ENCODE peak calls at places on chromosomes 13 and 19, in five cellular contexts. J, F, P, B and U are unnamed samples.

GRCh38 chr19:39248806-39249205 is at the start of gene IFNL4:
- DNase-seq in J (no peak), F (no peak), P (no peak), B (no peak), U (no peak)

GRCh38 chr19:52997975-52998374 is 15.7 kb upstream of the ERVV-1 start:
- DNase-seq in J (no peak), F (no peak), P (no peak), B (no peak), U (no peak)

GRCh38 chr19:30719991-30720329 is 347.8 kb downstream of the ZNF536 start:
- DNase-seq in J (peak; percentile 20), F (no peak), P (no peak), B (no peak), U (peak; percentile 44)

GRCh38 chr13:50426932-50427331 is 411.7 kb downstream of the KCNRG start:
- DNase-seq in J (no peak), F (no peak), P (no peak), B (no peak), U (no peak)

GRCh38 chr19:50276370-50277063 is 52.7 kb downstream of the KCNC3 start:
- DNase-seq in J (no peak), F (no peak), P (no peak), B (no peak), U (no peak)

GRCh38 chr13:75647126-75647784 is 11.1 kb downstream of the LMO7 start:
- DNase-seq in J (peak; percentile 61), F (no peak), P (no peak), B (peak; percentile 43), U (no peak)

GRCh38 chr19:48650974-48651681 is 5.1 kb upstream of the CA11 start:
- DNase-seq in J (no peak), F (no peak), P (no peak), B (no peak), U (no peak)

GRCh38 chr13:91368676-91369425 is 21.4 kb downstream of the MIR17HG start:
- DNase-seq in J (no peak), F (peak; percentile 31), P (no peak), B (no peak), U (no peak)

GRCh38 chr19:11195169-11195568 is 2.2 kb downstream of the KANK2 start:
- DNase-seq in J (no peak), F (no peak), P (peak; percentile 54), B (no peak), U (no peak)

DNA sequence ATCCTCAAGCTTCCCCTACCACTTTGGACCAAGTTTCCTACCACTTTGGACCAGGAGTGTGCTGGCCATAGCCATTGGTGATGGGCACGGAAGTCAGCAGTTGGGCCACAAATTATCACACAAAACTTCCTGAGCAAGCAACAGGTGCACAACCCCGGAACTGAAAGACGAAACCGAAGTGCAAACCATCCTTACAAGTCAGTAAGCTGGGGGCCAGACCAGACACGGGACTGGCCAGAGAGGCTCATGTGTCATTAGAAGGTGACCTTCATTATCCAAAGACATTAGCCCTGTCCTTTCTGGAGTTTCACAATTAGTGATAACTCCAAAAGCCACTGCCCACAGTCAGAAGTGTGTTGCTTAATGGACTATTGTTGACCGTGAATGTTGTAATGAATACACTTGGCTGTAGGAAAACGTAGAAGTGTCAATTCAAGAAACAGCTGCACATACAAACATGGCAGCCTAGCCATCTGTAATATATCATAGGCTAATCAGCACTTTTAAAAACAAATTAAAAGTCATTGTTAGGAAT is 244.1 kb upstream of the IRS2 start:
- DNase-seq in J (no peak), F (no peak), P (no peak), B (no peak), U (no peak)
- H3K4me3 ChIP-seq in J (no peak overlapping the region), F (no peak overlapping the region), P (no peak overlapping the region), B (no peak overlapping the region), U (no peak overlapping the region)

GRCh38 chr13:111511805-111512504 is 191.5 kb downstream of the TEX29 start:
- DNase-seq in J (no peak), F (peak; percentile 48), P (peak; percentile 40), B (no peak), U (no peak)
- H3K4me3 ChIP-seq in J (no peak overlapping the region), F (no peak overlapping the region), P (no peak overlapping the region), B (no peak overlapping the region), U (no peak overlapping the region)

GRCh38 chr13:52348983-52349780 is 56.8 kb downstream of the THSD1 start:
- DNase-seq in J (peak; percentile 80), F (peak; percentile 46), P (no peak), B (peak; percentile 98), U (no peak)

GRCh38 chr13:52345048-52345447 is 60.9 kb downstream of the THSD1 start:
- DNase-seq in J (no peak), F (peak; percentile 24), P (no peak), B (peak; percentile 71), U (no peak)

GRCh38 chr13:52345631-52346251 is 60.2 kb downstream of the THSD1 start:
- DNase-seq in J (no peak), F (no peak), P (no peak), B (peak; percentile 5), U (no peak)

GRCh38 chr13:52348081-52348480 is 57.9 kb downstream of the THSD1 start:
- DNase-seq in J (peak; percentile 94), F (peak; percentile 82), P (no peak), B (peak; percentile 26), U (no peak)

GRCh38 chr13:52344108-52344507 is 61.9 kb downstream of the THSD1 start:
- DNase-seq in J (peak; percentile 76), F (no peak), P (no peak), B (peak; percentile 20), U (no peak)
- H3K4me3 ChIP-seq in J (peak overlapping the region; percentile 33), F (no peak overlapping the region), P (no peak overlapping the region), B (no peak overlapping the region), U (no peak overlapping the region)

DNA sequence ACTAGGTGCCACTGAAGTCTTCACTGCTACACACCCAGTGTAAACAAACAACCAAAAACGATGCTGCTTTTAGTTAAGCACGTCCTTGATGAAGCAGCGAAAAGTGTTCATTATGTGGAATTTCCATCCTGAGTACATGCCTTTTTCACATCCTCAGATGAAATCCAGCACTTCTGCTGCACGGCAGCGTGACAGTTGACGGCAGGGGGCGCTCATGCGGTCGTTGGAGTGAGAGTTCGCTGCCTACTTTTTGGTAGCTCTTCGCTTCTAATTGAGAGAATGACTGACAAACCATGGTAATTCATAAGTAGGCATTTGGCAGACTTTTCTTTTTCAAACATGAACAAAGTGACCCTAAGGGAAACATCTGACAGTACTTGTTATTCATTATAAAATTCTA is 1124.9 kb downstream of the EFNB2 start:
- DNase-seq in J (peak; percentile 52), F (no peak), P (no peak), B (peak; percentile 66), U (peak; percentile 70)
- H3K4me3 ChIP-seq in J (peak overlapping the region; percentile 19), F (no peak overlapping the region), P (no peak overlapping the region), B (peak overlapping the region; percentile 10), U (no peak overlapping the region)

GRCh38 chr19:18650468-18651001 is 13.7 kb downstream of the KLHL26 start:
- DNase-seq in J (peak; percentile 70), F (peak; percentile 85), P (peak; percentile 72), B (no peak), U (no peak)

GRCh38 chr19:18650048-18650435 is 13.2 kb downstream of the KLHL26 start:
- DNase-seq in J (peak; percentile 33), F (peak; percentile 59), P (peak; percentile 55), B (no peak), U (no peak)

GRCh38 chr19:18647807-18648206 is 11.0 kb downstream of the KLHL26 start:
- DNase-seq in J (no peak), F (no peak), P (no peak), B (no peak), U (no peak)

GRCh38 chr19:18648971-18649310 is 12.1 kb downstream of the KLHL26 start:
- DNase-seq in J (no peak), F (peak; percentile 48), P (no peak), B (no peak), U (no peak)

DNA sequence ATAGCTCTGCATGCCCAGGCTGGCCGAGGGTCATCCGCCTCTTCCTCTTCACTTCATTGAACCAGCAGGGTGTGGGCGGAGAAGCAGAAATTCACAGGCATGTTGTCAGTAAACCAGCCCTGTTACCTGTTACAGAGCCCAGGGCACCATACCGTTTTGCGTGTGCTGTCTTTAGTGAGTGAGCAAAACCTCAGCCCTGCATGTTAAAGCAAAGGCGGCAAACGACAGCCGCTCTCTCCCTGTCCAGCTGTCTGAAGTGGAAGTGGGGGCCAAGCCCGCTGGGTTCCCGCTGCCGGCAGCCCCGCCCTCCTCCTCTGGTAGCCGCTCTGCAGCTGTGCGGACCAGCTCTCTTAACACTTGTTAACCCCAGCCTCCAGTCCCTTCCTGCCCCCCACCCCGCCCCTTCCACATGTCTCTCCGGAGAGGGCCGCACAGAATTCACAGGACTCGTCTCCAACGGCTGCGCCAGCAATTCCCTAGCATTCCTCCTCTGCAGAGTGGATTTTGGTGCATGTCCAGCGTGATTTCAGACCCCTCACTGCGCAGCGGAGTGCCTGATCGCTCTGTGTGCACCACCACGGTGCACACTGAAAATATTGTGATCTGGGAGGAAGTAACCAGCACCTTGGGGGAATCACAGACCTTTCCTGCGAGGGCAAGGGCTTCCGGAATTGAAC is 12.7 kb downstream of the KLHL26 start:
- DNase-seq in J (peak; percentile 32), F (peak; percentile 51), P (peak; percentile 68), B (peak; percentile 71), U (peak; percentile 51)
- H3K4me3 ChIP-seq in J (no peak overlapping the region), F (no peak overlapping the region), P (no peak overlapping the region), B (no peak overlapping the region), U (no peak overlapping the region)

GRCh38 chr13:24984134-24984533 is 111.8 kb upstream of the PABPC3 start:
- DNase-seq in J (no peak), F (no peak), P (no peak), B (no peak), U (no peak)

GRCh38 chr13:24985102-24985501 is 110.8 kb upstream of the PABPC3 start:
- DNase-seq in J (no peak), F (no peak), P (no peak), B (no peak), U (no peak)

GRCh38 chr13:24986826-24987225 is 109.1 kb upstream of the PABPC3 start:
- DNase-seq in J (no peak), F (no peak), P (no peak), B (no peak), U (no peak)

GRCh38 chr13:24982333-24982999 is 113.5 kb upstream of the PABPC3 start:
- DNase-seq in J (no peak), F (no peak), P (peak; percentile 78), B (no peak), U (no peak)

GRCh38 chr13:24983094-24983493 is 112.8 kb upstream of the PABPC3 start:
- DNase-seq in J (no peak), F (no peak), P (no peak), B (no peak), U (no peak)
- H3K4me3 ChIP-seq in J (no peak overlapping the region), F (no peak overlapping the region), P (no peak overlapping the region), B (no peak overlapping the region), U (no peak overlapping the region)

DNA sequence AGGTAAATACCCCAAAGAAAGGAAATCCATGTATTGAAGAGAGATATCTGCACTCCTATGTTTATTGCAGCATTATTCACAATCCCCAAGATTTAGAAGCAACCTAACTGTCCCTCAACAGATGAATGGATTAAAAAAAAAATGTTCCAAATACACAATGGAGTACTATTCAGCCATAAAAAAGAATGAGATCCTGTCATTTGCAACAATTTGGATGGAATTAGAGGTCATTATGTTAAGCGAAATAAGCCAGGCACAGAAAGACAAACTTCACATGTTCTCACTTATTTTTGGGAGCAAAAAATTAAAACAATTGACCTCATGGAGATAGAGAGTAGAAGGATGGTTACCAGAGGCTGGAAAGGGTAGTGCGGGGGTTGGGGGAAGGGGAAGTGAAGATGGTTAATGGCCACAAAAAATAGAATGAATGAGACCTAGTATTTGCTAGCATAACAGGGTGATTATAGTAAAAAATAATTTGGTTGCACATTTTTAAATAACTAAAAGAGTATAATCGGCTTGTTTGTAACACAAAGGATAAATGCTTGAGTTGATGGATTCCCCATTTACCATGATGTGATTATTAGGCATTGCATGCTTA is 9.7 kb upstream of the ZNF709 start:
- DNase-seq in J (no peak), F (no peak), P (no peak), B (no peak), U (no peak)
- H3K4me3 ChIP-seq in J (no peak overlapping the region), F (no peak overlapping the region), P (no peak overlapping the region), B (no peak overlapping the region), U (peak overlapping the region; percentile 69)